ENCODE peak calls at places on chromosome 6, in nine cellular contexts. J, F, V, I, R, P, G, Z and T are unnamed samples. For H3K36me3, the result is how much of the 10 kb centered on the place peaks cover.

GRCh38 chr6:122839477-122839876 is 50.4 kb downstream of the SMPDL3A start:
- DNase-seq in R (peak), V (peak), Z (peak), F (no peak), G (peak), J (peak), P (peak), I (peak), T (peak)

GRCh38 chr6:157037165-157037564 is 260.0 kb downstream of the ARID1B start:
- DNase-seq in Z (no peak), F (no peak), J (no peak), R (no peak), I (no peak), V (no peak), P (no peak), G (no peak), T (no peak)

GRCh38 chr6:134177753-134178229 is 125.4 kb upstream of the SLC2A12 start:
- DNase-seq in Z (no peak), G (peak), R (no peak), I (no peak), J (no peak), P (no peak), F (no peak), V (no peak), T (peak)

GRCh38 chr6:52670502-52671409 is at the start of gene TMEM14A:
- DNase-seq in R (no peak), Z (peak), V (peak), G (peak), F (peak), J (peak), P (peak), I (peak), T (peak)

GRCh38 chr6:17035994-17036393 is 65.9 kb upstream of the STMND1 start:
- DNase-seq in V (no peak), Z (no peak), R (no peak), F (no peak), J (no peak), G (no peak), P (no peak), I (no peak), T (peak)

GRCh38 chr6:146532702-146533101 is 10.9 kb upstream of the RAB32 start:
- DNase-seq in Z (no peak), F (no peak), V (no peak), I (no peak), J (no peak), R (no peak), P (no peak), G (no peak), T (no peak)

GRCh38 chr6:16868968-16869367 is 107.7 kb upstream of the ATXN1 start:
- DNase-seq in J (no peak), P (no peak), G (no peak), Z (no peak), F (no peak), R (no peak), I (no peak), V (no peak), T (no peak)

GRCh38 chr6:117487831-117488230 is 5.4 kb downstream of the DCBLD1 start:
- DNase-seq in G (peak), Z (no peak), F (no peak), P (no peak), R (no peak), V (no peak), I (no peak), J (no peak), T (no peak)

GRCh38 chr6:4848382-4849068 is 72.3 kb downstream of the CDYL start:
- DNase-seq in F (no peak), R (no peak), V (peak), I (peak), J (no peak), Z (no peak), P (no peak), G (peak), T (no peak)

GRCh38 chr6:53394704-53395103 is 46.0 kb upstream of the ELOVL5 start:
- DNase-seq in V (no peak), I (no peak), J (no peak), R (no peak), Z (no peak), P (no peak), G (no peak), F (no peak), T (no peak)

GRCh38 chr6:80553071-80553740 is 446.7 kb downstream of the BCKDHB start:
- DNase-seq in P (no peak), F (no peak), Z (no peak), I (no peak), G (no peak), V (no peak), R (no peak), J (no peak), T (no peak)

GRCh38 chr6:161836643-161837448 is 563.0 kb upstream of the AGPAT4 start:
- DNase-seq in G (peak), I (no peak), V (no peak), P (no peak), R (no peak), F (no peak), J (no peak), Z (no peak), T (no peak)

GRCh38 chr6:127841811-127842210 is 59.0 kb downstream of the THEMIS start:
- DNase-seq in I (no peak), G (peak), R (no peak), P (no peak), F (no peak), J (no peak), Z (no peak), V (no peak), T (no peak)

GRCh38 chr6:117266948-117267347 is 1.6 kb downstream of the VGLL2 start:
- DNase-seq in I (no peak), V (no peak), R (no peak), Z (no peak), F (no peak), P (no peak), J (no peak), G (no peak), T (no peak)

GRCh38 chr6:125888989-125889656 is 67.4 kb upstream of the HINT3 start:
- DNase-seq in R (no peak), V (peak), Z (no peak), G (peak), J (peak), F (no peak), P (no peak), I (peak), T (no peak)

DNA sequence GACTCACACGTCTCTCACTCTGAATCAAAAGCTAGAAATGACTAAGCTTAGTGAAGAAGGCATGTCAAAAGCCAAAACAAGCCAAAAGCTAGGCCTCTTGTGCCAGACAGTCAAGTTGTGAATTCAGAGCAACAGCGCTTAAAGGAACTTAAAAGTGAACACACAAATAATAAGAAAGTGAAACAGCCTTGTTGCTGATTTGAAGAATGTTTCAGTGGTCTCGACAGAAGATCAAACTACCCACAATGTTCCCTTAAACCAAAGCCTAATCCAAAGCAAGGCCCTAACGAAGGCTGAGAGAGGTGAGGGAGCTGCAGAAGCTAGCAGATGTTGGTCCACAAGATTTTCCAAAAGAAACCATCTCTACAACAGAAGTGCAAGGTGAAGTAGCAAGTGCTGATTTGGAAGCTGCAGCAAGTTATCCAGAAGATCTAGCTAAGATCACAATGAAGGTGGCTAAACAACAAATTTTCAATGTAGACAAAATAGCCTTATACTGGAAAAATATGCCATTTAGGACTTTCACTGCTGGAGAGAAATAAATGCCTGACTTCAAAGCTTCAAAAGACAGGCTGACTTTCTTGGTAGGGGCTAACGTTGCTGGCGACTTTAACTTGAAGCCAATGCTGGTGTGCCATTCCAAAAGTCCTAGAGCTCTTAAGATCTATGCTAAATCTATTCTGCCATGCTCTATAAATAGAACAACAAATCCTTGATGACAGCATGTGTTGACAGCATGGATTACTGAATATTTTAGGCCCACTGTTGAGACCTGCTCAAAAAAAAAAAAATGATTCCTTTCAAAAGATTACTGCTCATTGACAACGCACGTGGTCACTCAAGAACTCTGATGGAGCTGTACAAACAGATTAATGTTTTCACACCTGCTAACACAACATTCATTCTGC is 40.3 kb downstream of the SEC63 start:
- DNase-seq in F (no peak), J (no peak), Z (no peak), G (no peak), I (no peak), V (peak), R (no peak), P (no peak), T (no peak)
- H3K36me3 ChIP-seq in F (half or more), J (under half), Z (under half), G (under half), I (half or more), V (under half), R (under half), P (half or more), T (under half)

DNA sequence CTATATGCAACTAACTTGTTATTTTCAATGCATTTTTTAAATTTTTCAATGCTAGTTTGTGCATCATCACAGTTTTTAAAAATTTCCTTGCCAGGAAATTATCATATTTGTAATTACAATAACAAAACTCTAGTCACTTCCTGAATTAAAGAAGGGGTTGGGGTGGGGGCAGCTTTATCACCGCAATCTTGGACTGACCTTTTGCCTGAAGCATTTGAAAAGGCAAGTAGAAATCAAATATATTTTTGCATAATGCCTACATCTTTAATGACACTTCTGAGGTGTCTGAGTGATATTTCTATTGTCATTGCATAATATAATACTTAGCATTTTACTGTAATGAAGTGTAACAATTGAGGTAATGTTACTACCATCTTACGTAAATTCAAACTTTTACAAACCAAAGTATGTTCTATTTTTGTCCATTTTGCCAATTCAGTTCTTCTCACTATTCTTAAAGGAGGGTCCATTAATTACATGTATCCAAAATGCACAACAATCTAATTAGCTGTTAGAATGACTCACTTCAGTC is 65.2 kb downstream of the SYNE1 start:
- DNase-seq in G (no peak), Z (no peak), F (no peak), J (no peak), P (no peak), I (no peak), R (no peak), V (no peak), T (no peak)
- H3K27ac ChIP-seq in G (no peak), Z (no peak), F (peak), J (no peak), P (no peak), I (no peak), R (no peak), V (no peak), T (no peak)

GRCh38 chr6:90911600-90911999 is 324.7 kb upstream of the MAP3K7 start:
- DNase-seq in G (no peak), I (no peak), P (no peak), Z (no peak), F (no peak), V (no peak), J (no peak), R (no peak), T (no peak)
- H3K36me3 ChIP-seq in G (under half), I (under half), P (under half), Z (under half), F (under half), V (under half), J (under half), R (under half), T (under half)

GRCh38 chr6:150598858-150599198 is 857 bp upstream of the PLEKHG1 start:
- DNase-seq in V (no peak), I (no peak), J (no peak), Z (no peak), R (no peak), P (no peak), G (no peak), F (no peak), T (no peak)
- H3K27ac ChIP-seq in V (no peak), I (no peak), J (no peak), Z (no peak), R (no peak), P (no peak), G (no peak), F (peak), T (peak)

GRCh38 chr6:34834789-34835518 is 43.1 kb downstream of the BLTP3A start:
- DNase-seq in F (no peak), V (peak), I (peak), R (no peak), Z (no peak), J (no peak), G (no peak), P (no peak), T (no peak)

GRCh38 chr6:34829137-34829536 is 37.3 kb downstream of the BLTP3A start:
- DNase-seq in I (no peak), F (no peak), J (no peak), G (no peak), P (no peak), Z (no peak), V (no peak), R (no peak), T (no peak)
- H3K36me3 ChIP-seq in I (half or more), F (half or more), J (under half), G (under half), P (half or more), Z (under half), V (under half), R (under half), T (under half)

GRCh38 chr6:42449917-42450313 is 1.8 kb downstream of the TRERF1 start:
- DNase-seq in F (no peak), J (no peak), R (no peak), V (peak), G (peak), Z (no peak), I (no peak), P (no peak), T (no peak)

GRCh38 chr6:42450314-42451145 is 1.2 kb downstream of the TRERF1 start:
- DNase-seq in V (peak), I (no peak), J (peak), G (peak), F (no peak), P (no peak), Z (no peak), R (no peak), T (peak)

GRCh38 chr6:42451146-42451594 is 556 bp downstream of the TRERF1 start:
- DNase-seq in R (peak), I (no peak), F (no peak), G (peak), V (no peak), J (peak), P (no peak), Z (no peak), T (no peak)

GRCh38 chr6:42448391-42448790 is 3.3 kb downstream of the TRERF1 start:
- DNase-seq in I (no peak), R (no peak), P (no peak), Z (no peak), V (no peak), G (no peak), F (no peak), J (no peak), T (no peak)

DNA sequence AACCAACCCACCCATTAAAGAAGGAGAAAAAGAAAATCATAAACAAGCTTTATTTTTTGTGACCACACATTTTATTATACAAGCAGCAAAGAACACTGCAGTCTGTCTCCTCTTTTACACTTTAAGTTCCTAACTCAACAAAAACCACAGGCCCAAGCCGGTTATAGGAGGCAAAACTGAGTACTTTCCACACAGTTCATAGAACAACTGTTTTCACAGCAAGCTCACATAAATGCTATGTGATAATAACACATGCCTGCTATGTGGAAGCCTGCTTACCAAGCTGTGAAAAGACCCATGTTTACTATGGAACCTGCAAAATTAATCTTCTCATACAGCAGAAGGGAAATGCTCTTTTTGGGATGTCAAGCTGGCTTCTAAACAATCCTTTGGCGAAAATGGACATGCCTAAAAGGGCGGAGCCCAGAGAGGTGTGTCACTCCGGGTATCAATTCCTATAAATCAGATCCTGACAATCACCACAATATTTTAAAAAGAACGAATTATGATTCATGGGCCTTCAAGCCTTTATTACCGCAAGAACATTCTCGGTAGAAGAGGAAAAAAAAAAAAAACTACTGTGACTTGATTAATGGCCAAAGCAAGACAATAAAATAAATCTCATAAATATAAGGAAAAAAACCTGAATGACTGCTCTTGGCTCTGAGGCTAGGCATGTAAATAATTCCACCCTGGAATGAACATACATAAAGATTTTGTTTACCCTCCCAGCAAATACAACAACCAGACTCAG is 2.6 kb downstream of the TRERF1 start:
- DNase-seq in F (no peak), J (no peak), R (no peak), Z (no peak), P (no peak), G (peak), I (no peak), V (no peak), T (no peak)
- H3K27ac ChIP-seq in F (peak), J (no peak), R (peak), Z (no peak), P (no peak), G (no peak), I (no peak), V (no peak), T (peak)

GRCh38 chr6:56459030-56459805 is 183.5 kb downstream of the DST start:
- DNase-seq in F (no peak), Z (no peak), R (no peak), P (no peak), I (no peak), G (no peak), J (no peak), V (no peak), T (no peak)
- H3K36me3 ChIP-seq in F (half or more), Z (under half), R (half or more), P (half or more), I (under half), G (under half), J (under half), V (under half), T (under half)

DNA sequence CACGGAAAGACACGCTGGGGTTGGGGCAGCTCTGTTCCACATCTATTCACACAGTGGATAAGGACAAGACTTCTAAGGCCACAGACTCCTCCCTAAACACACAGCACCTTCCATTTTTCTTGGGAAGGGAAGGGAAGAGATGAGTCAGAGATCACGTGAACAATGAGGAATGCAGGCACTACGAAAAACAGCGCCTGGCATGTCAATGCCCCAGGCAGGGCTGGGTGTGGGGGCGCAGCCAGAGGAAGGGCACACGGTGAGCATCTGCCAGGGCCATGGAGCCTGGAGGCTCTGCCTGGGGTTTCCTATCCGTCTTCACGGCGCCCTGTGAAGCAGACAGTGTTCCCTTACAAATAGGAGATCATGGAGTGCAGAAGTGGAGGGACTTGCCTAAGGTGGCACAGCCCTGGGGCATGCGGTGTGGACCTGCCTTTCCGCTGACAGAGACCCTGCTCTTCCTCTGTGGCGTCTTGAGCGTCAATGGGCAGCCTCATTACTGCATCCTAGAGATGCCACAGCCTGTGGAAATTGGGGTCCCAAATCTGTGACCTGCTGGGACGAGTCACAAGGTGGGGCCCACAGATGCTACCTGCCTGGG is 15.4 kb downstream of the UNC93A start:
- DNase-seq in G (no peak), Z (no peak), I (no peak), R (no peak), P (no peak), F (no peak), J (no peak), V (peak), T (no peak)
- H3K27ac ChIP-seq in G (no peak), Z (no peak), I (no peak), R (no peak), P (no peak), F (no peak), J (no peak), V (no peak), T (no peak)